ENCODE peak calls at places on chromosomes 13 and 19, in five cellular contexts. P is H1, W is NT2/D1, J is HepG2, B is GM12878. E is an unnamed sample.

GRCh38 chr19:7224205-7224833 is 69.9 kb downstream of the INSR start:
- DNase-seq in P (no peak), W (no peak), J (peak; percentile 67), B (no peak), E (no peak)

GRCh38 chr19:29680447-29680846 is 15.2 kb downstream of the PLEKHF1 start:
- DNase-seq in P (no peak), W (no peak), J (no peak), B (no peak), E (no peak)

GRCh38 chr19:51460164-51460992 is 2.1 kb upstream of the SIGLEC8 start:
- DNase-seq in P (no peak), W (peak; percentile 9), J (peak; percentile 21), B (no peak), E (peak; percentile 30)

GRCh38 chr13:46317120-46317519 is 69.9 kb downstream of the RUBCNL start:
- DNase-seq in P (no peak), W (no peak), J (no peak), B (no peak), E (no peak)

GRCh38 chr13:40777166-40777956 is 6.4 kb upstream of the MRPS31 start:
- DNase-seq in P (no peak), W (peak; percentile 16), J (peak; percentile 71), B (no peak), E (peak; percentile 37)

GRCh38 chr13:44108345-44108858 is 228.7 kb downstream of the LACC1 start:
- DNase-seq in P (no peak), W (no peak), J (peak; percentile 57), B (no peak), E (no peak)

GRCh38 chr13:45299194-45299593 is 41.8 kb downstream of the TPT1 start:
- DNase-seq in P (no peak), W (no peak), J (no peak), B (no peak), E (no peak)

GRCh38 chr13:25738342-25738771 is 313.5 kb downstream of the SHISA2 start:
- DNase-seq in P (no peak), W (no peak), J (no peak), B (no peak), E (no peak)

GRCh38 chr13:38656699-38657098 is 30.2 kb upstream of the FREM2 start:
- DNase-seq in P (no peak), W (no peak), J (no peak), B (no peak), E (no peak)

GRCh38 chr19:43674630-43674982 is 4.6 kb upstream of the PLAUR start:
- DNase-seq in P (no peak), W (no peak), J (no peak), B (no peak), E (no peak)

GRCh38 chr19:35986664-35987570 is 8.1 kb upstream of the SDHAF1 start:
- DNase-seq in P (no peak), W (no peak), J (no peak), B (no peak), E (peak; percentile 57)

GRCh38 chr13:37618554-37618953 is 20.0 kb upstream of the POSTN start:
- DNase-seq in P (no peak), W (no peak), J (no peak), B (no peak), E (no peak)

GRCh38 chr19:53870485-53870844 is 2.8 kb downstream of the MYADM start:
- DNase-seq in P (no peak), W (no peak), J (no peak), B (no peak), E (no peak)

GRCh38 chr13:102724923-102725322 is 30.1 kb upstream of the METTL21C start:
- DNase-seq in P (no peak), W (no peak), J (peak; percentile 82), B (no peak), E (peak; percentile 25)

GRCh38 chr13:91817250-91817649 is 418.8 kb downstream of the GPC5 start:
- DNase-seq in P (no peak), W (no peak), J (peak; percentile 1), B (no peak), E (peak; percentile 22)

GRCh38 chr13:107964356-107964755 is 251.0 kb downstream of the LIG4 start:
- DNase-seq in P (no peak), W (no peak), J (no peak), B (no peak), E (no peak)

GRCh38 chr13:114157869-114158495 is 21.1 kb upstream of the CFAP97D2 start:
- DNase-seq in P (no peak), W (no peak), J (no peak), B (no peak), E (no peak)

GRCh38 chr19:14023404-14024235 is 4.3 kb upstream of the RLN3 start:
- DNase-seq in P (peak; percentile 62), W (peak; percentile 77), J (peak; percentile 85), B (no peak), E (peak; percentile 62)

GRCh38 chr13:73366241-73366640 is 307.4 kb downstream of the KLF5 start:
- DNase-seq in P (no peak), W (no peak), J (no peak), B (no peak), E (no peak)

GRCh38 chr19:2016041-2016807 is 710 bp upstream of the BTBD2 start:
- DNase-seq in P (no peak), W (no peak), J (peak; percentile 63), B (peak; percentile 46), E (peak; percentile 68)

GRCh38 chr13:38979891-38980627 is 10.6 kb downstream of the STOML3 start:
- DNase-seq in P (no peak), W (no peak), J (no peak), B (no peak), E (no peak)

GRCh38 chr19:34851277-34851804 is 75.4 kb upstream of the ZNF30 start:
- DNase-seq in P (no peak), W (no peak), J (peak; percentile 32), B (no peak), E (no peak)

GRCh38 chr19:5926641-5927438 is 12.8 kb downstream of the CAPS start:
- DNase-seq in P (no peak), W (no peak), J (no peak), B (no peak), E (no peak)

GRCh38 chr13:43269037-43269476 is 245.7 kb downstream of the DNAJC15 start:
- DNase-seq in P (no peak), W (no peak), J (peak; percentile 72), B (no peak), E (no peak)

GRCh38 chr13:98821372-98822237 is 69.1 kb upstream of the SLC15A1 start:
- DNase-seq in P (no peak), W (no peak), J (peak; percentile 51), B (no peak), E (no peak)

GRCh38 chr19:3547301-3547731 is 8.3 kb downstream of the TEKTIP1 start:
- DNase-seq in P (no peak), W (no peak), J (no peak), B (no peak), E (peak; percentile 41)

GRCh38 chr13:78562237-78562889 is 41.0 kb downstream of the POU4F1 start:
- DNase-seq in P (no peak), W (no peak), J (no peak), B (no peak), E (no peak)

DNA sequence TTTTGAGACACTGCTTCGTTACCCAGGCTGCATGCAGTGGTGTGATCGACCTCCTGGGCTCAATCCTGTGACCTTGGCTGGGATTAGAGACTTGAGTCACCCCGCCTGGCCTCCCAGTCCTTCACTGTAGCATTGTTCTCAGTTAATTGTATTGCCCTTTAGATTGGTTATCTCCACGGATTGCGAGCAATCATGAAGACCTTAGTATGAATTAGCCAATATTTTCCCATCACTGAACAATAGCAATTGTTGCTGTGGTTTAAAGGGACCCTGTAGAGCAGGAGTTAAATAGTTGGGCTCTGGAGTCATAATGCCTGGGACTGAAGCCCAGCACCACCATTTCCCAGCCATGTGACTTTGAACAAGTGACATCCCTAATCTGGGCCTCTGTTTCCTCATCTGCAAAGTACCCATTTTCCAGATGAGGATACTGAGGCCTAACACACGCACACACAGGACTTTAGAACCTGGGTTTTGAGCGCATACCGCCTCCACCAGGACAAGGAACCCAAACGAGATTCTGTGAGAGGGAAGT is 8.4 kb downstream of the PPP1R14A start:
- DNase-seq in P (no peak), W (no peak), J (peak; percentile 80), B (no peak), E (no peak)
- TF ChIP-seq SUZ12 in P (no peak), W (no peak), J (no peak), B (no peak), E (no peak)

DNA sequence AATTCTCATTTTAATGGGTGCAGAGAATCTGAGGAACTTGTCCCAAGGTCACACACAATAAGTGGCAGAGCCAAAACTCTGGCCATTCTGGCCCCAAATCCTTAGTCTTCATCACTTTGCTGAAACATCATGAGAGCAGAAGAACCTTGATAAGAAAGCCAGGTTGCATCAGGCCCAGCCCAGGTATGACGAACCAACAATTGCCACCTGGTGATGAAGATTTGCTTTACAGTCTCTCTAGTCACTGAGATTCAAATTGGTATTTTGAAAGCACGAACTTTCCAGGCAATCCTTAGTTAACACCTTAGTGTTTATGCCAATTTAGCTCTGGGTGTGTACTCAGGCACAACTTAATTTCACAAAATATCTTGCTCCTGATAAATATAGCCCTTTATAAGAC is 502.7 kb upstream of the HTR2A start:
- DNase-seq in P (no peak), W (no peak), J (no peak), B (no peak), E (no peak)
- TF ChIP-seq SUZ12 in P (no peak), W (no peak), J (no peak), B (no peak), E (no peak)

GRCh38 chr13:109846185-109846584 is 59.8 kb upstream of the IRS2 start:
- DNase-seq in P (no peak), W (no peak), J (no peak), B (no peak), E (no peak)

GRCh38 chr13:109842521-109842920 is 56.1 kb upstream of the IRS2 start:
- DNase-seq in P (no peak), W (no peak), J (no peak), B (no peak), E (no peak)

GRCh38 chr13:109840893-109841287 is 54.5 kb upstream of the IRS2 start:
- DNase-seq in P (no peak), W (no peak), J (no peak), B (no peak), E (no peak)

GRCh38 chr13:109844396-109844795 is 58.0 kb upstream of the IRS2 start:
- DNase-seq in P (no peak), W (no peak), J (no peak), B (no peak), E (no peak)

GRCh38 chr13:109843695-109844094 is 57.3 kb upstream of the IRS2 start:
- DNase-seq in P (no peak), W (no peak), J (no peak), B (no peak), E (no peak)
- TF ChIP-seq SUZ12 in P (no peak), W (no peak), J (no peak), B (no peak), E (no peak)

GRCh38 chr13:94710081-94710809 is 2.1 kb downstream of the SOX21 start:
- DNase-seq in P (no peak), W (no peak), J (no peak), B (no peak), E (peak; percentile 25)

GRCh38 chr13:94707400-94708021 is 4.8 kb downstream of the SOX21 start:
- DNase-seq in P (no peak), W (no peak), J (no peak), B (no peak), E (peak; percentile 70)

GRCh38 chr13:94710881-94711560 is 1.3 kb downstream of the SOX21 start:
- DNase-seq in P (no peak), W (no peak), J (no peak), B (no peak), E (peak; percentile 89)

GRCh38 chr13:94708031-94708571 is 4.2 kb downstream of the SOX21 start:
- DNase-seq in P (no peak), W (no peak), J (no peak), B (no peak), E (peak; percentile 60)

GRCh38 chr13:94708971-94709614 is 3.3 kb downstream of the SOX21 start:
- DNase-seq in P (no peak), W (no peak), J (no peak), B (no peak), E (no peak)
- TF ChIP-seq SUZ12 in P (no peak), W (no peak), J (no peak), B (no peak), E (no peak)